ENCODE peak calls at places on chromosomes 11 and 22, in four cellular contexts. D is epithelial cell of esophagus, F is EL, S is NCI-H1105. R is an unnamed sample.
A peak's percentile ranks its signal among the peaks of the same experiment; 100 is the strongest.

GRCh38 chr22:27213766-27214581 is 556.6 kb downstream of the MIAT start:
- DNase-seq in D (no peak), F (no peak), S (no peak), R (no peak)

GRCh38 chr22:49847751-49848689 is 5.6 kb upstream of the ZBED4 start:
- DNase-seq in D (no peak), F (no peak), S (no peak), R (no peak)

GRCh38 chr11:94002226-94002625 is 18.9 kb upstream of the HEPHL1 start:
- DNase-seq in D (peak; percentile 89), F (no peak), S (no peak), R (no peak)

GRCh38 chr22:31126128-31126868 is 3.5 kb downstream of the INPP5J start:
- DNase-seq in D (no peak), F (no peak), S (no peak), R (no peak)

GRCh38 chr11:47917643-47918369 is 62.6 kb upstream of the PTPRJ start:
- DNase-seq in D (peak; percentile 40), F (peak; percentile 80), S (peak; percentile 90), R (no peak)

GRCh38 chr11:29200776-29201574 is 815.9 kb downstream of the KCNA4 start:
- DNase-seq in D (peak; percentile 64), F (no peak), S (no peak), R (no peak)

GRCh38 chr22:27720860-27721259 is 80.7 kb downstream of the MN1 start:
- DNase-seq in D (peak; percentile 27), F (no peak), S (no peak), R (no peak)

GRCh38 chr11:73200256-73200655 is 17.8 kb upstream of the P2RY2 start:
- DNase-seq in D (peak; percentile 55), F (no peak), S (no peak), R (no peak)

GRCh38 chr11:42812408-42812807 is 499.4 kb upstream of the API5 start:
- DNase-seq in D (no peak), F (no peak), S (no peak), R (no peak)

GRCh38 chr22:36027960-36028645 is 521 bp downstream of the RBFOX2 start:
- DNase-seq in D (no peak), F (no peak), S (peak; percentile 40), R (no peak)